ENCODE peak calls at places on chromosomes 11 and 22, in five cellular contexts. A is gastrocnemius medialis, Y is cardiac muscle cell, U is thoracic aorta, F is upper lobe of right lung. J is an unnamed sample.

GRCh38 chr11:118902336-118903203 is 18.9 kb downstream of the CXCR5 start:
- DNase-seq in A (no peak), Y (no peak), U (no peak), F (peak), J (no peak)

GRCh38 chr11:124879229-124879998 is 14.2 kb downstream of the ROBO3 start:
- DNase-seq in A (no peak), Y (no peak), U (no peak), F (peak), J (no peak)

GRCh38 chr11:101686514-101686913 is 102.7 kb upstream of the TRPC6 start:
- DNase-seq in A (no peak), Y (no peak), U (no peak), F (no peak), J (no peak)

GRCh38 chr22:39132871-39133524 is 19.5 kb downstream of the CBX7 start:
- DNase-seq in A (no peak), Y (no peak), U (no peak), F (no peak), J (no peak)

GRCh38 chr11:104803770-104804169 is 94.5 kb downstream of the CASP12 start:
- DNase-seq in A (no peak), Y (no peak), U (no peak), F (no peak), J (no peak)

GRCh38 chr11:27830206-27830605 is 130.0 kb upstream of the BDNF start:
- DNase-seq in A (no peak), Y (no peak), U (no peak), F (no peak), J (no peak)

GRCh38 chr11:17594686-17595192 is 47.7 kb downstream of the OTOG start:
- DNase-seq in A (no peak), Y (no peak), U (no peak), F (no peak), J (no peak)

GRCh38 chr11:113119074-113119473 is 157.9 kb downstream of the NCAM1 start:
- DNase-seq in A (no peak), Y (no peak), U (no peak), F (no peak), J (no peak)

GRCh38 chr11:3159296-3160190 is 5.6 kb downstream of the OSBPL5 start:
- DNase-seq in A (peak), Y (peak), U (no peak), F (peak), J (peak)

GRCh38 chr11:59865031-59865430 is 1.3 kb downstream of the TCN1 start:
- DNase-seq in A (no peak), Y (no peak), U (no peak), F (no peak), J (no peak)

GRCh38 chr11:1476946-1477736 is 9.4 kb downstream of the MOB2 start:
- DNase-seq in A (no peak), Y (no peak), U (no peak), F (peak), J (peak)

GRCh38 chr11:8732276-8732675 is 49.7 kb downstream of the RPL27A start:
- DNase-seq in A (no peak), Y (no peak), U (no peak), F (no peak), J (no peak)

GRCh38 chr11:2927851-2928604 is 1.2 kb downstream of the PHLDA2 start:
- DNase-seq in A (no peak), Y (no peak), U (no peak), F (peak), J (peak)

GRCh38 chr11:67195971-67196418 is 70.3 kb upstream of the GRK2 start:
- DNase-seq in A (no peak), Y (no peak), U (no peak), F (no peak), J (no peak)

GRCh38 chr11:110818032-110818687 is 105.9 kb upstream of the ARHGAP20 start:
- DNase-seq in A (no peak), Y (no peak), U (no peak), F (no peak), J (no peak)

GRCh38 chr11:69874984-69875673 is 55.9 kb upstream of the FGF3 start:
- DNase-seq in A (no peak), Y (no peak), U (no peak), F (peak), J (peak)

GRCh38 chr11:73271936-73272679 is at the start of gene P2RY6:
- DNase-seq in A (no peak), Y (no peak), U (no peak), F (peak), J (peak)

GRCh38 chr22:36838119-36839030 is 21.5 kb upstream of the PVALB start:
- DNase-seq in A (no peak), Y (no peak), U (no peak), F (peak), J (no peak)

GRCh38 chr22:46162771-46163170 is 12.4 kb downstream of the PPARA start:
- DNase-seq in A (no peak), Y (no peak), U (no peak), F (no peak), J (no peak)

GRCh38 chr11:9566561-9567063 is 6.9 kb upstream of the WEE1 start:
- DNase-seq in A (no peak), Y (peak), U (no peak), F (no peak), J (no peak)

GRCh38 chr11:66912963-66913362 is 45.2 kb downstream of the PC start:
- DNase-seq in A (no peak), Y (no peak), U (no peak), F (no peak), J (no peak)

GRCh38 chr11:17414317-17414737 is 25.9 kb upstream of the KCNJ11 start:
- DNase-seq in A (no peak), Y (no peak), U (no peak), F (no peak), J (peak)

GRCh38 chr11:18106688-18107087 is 806 bp upstream of the SAAL1 start:
- DNase-seq in A (no peak), Y (no peak), U (no peak), F (no peak), J (no peak)

GRCh38 chr11:18853086-18853720 is 61.6 kb upstream of the PTPN5 start:
- DNase-seq in A (no peak), Y (peak), U (no peak), F (no peak), J (no peak)

GRCh38 chr22:46914916-46915894 is 152.8 kb downstream of the TBC1D22A start:
- DNase-seq in A (no peak), Y (no peak), U (no peak), F (no peak), J (no peak)

GRCh38 chr11:118098996-118099837 is 12.5 kb upstream of the SMIM35 start:
- DNase-seq in A (no peak), Y (peak), U (no peak), F (peak), J (no peak)

DNA sequence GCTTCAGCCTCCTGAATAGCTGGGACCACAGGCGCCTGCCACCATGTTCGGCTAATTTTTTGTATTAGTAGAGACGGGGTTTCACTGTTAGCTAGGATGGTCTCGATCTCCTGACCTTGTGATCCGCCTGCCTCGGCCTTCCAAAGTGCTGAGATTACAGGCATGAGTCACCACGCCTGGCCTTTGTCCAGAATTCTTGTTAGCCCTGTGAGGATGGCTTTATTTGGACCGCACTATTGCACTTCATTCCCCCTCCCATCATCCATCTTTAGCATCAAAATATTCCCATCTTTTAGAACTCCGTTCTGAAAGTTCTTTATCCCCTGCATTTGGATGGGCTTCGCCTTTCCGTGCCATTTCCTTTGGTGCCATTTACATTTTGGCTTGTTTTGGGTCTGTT is 2.6 kb downstream of the SAMM50 start:
- DNase-seq in A (no peak), Y (no peak), U (no peak), F (peak), J (no peak)
- H3K27ac ChIP-seq in A (peak), Y (no peak), U (no peak), F (no peak), J (no peak)

GRCh38 chr22:40511604-40512003 is 124.9 kb downstream of the MRTFA start:
- DNase-seq in A (peak), Y (no peak), U (no peak), F (no peak), J (no peak)

GRCh38 chr22:40506762-40507161 is 129.8 kb downstream of the MRTFA start:
- DNase-seq in A (no peak), Y (no peak), U (no peak), F (no peak), J (no peak)

GRCh38 chr22:40507491-40507890 is 129.0 kb downstream of the MRTFA start:
- DNase-seq in A (no peak), Y (no peak), U (no peak), F (no peak), J (no peak)

GRCh38 chr22:40510965-40511364 is 125.6 kb downstream of the MRTFA start:
- DNase-seq in A (no peak), Y (no peak), U (no peak), F (no peak), J (no peak)

DNA sequence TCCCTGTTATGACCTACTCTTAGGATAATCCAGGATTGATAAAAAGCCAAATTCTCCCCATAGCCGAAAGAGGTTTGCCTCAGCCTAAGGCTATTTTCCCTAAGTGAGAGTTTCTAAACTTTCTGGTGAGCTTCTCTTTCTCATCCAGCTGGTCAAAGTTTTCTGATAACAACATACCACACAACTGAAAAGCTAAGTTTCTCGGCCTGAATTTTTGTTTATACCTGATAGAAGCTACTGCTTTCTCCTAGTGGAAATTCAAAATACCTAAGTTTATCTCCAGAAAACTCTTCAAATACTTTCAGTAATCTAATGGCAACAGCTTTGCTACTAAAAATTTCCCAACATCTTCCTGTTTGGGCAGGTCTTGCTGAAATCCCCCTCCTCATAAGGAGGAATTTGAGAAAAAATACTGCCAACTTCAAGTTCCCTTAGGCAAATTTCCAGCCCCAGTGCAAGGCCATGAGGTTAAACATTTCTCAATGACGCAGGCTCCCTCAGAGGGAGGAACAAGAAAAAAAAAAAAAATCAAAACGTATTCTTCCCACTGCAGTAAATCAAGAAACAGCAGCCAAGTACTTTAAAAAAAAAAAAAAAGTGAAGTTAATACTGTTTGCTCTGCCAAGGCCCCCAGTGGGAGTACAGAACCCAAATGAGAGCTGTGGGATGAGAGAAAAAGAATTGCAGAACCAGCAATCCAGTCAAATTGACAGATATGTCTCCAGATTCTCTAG is 127.0 kb downstream of the MRTFA start:
- DNase-seq in A (peak), Y (no peak), U (no peak), F (no peak), J (no peak)
- H3K4me3 ChIP-seq in A (no peak), Y (no peak), U (peak), F (no peak), J (no peak)

DNA sequence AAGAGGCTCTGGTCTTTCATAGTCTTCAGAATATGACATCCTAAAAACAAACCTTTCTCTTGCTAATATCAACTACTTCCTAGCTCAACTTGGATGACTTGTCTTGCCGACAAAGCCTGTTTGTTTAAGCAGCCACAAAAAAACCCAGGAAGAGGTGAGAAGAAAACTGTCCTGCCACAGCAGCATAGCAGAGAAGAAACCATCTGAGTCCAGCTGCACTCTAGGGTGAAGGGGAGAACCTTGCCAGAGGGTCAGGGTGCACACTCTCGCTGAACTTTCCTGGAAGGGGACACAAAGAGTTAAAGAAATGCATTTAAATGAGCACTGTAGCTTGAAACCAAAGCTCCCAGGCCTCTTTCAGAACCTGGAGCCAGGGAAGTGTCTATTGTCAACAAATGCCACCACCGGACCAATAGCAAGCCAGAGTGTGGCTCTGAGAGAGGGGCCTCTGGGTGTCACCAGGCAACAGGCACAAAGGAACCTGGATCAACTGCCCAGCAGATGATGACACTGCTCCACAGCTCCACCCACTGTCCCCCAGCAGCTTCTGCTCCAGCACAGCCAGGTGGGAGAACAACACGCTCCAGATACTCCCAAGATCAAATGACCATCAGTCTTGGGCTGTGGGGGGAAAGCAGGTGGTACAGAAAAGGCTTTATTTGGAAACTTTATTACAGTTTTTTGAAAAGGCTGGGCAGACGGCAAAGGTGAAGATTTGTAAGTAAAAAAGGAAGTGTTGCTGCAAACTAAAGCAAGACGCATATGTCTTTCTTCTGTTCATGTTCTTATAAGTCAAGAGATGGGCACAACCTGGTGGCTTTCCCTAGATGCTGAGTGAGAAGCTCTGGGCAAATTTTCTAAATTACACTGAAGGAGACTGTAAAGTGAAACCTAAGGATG is 105.7 kb downstream of the RASSF10 start:
- DNase-seq in A (no peak), Y (peak), U (no peak), F (no peak), J (peak)
- TF ChIP-seq CTCF in A (no peak), Y (no peak), U (no peak), F (no peak), J (no peak)

DNA sequence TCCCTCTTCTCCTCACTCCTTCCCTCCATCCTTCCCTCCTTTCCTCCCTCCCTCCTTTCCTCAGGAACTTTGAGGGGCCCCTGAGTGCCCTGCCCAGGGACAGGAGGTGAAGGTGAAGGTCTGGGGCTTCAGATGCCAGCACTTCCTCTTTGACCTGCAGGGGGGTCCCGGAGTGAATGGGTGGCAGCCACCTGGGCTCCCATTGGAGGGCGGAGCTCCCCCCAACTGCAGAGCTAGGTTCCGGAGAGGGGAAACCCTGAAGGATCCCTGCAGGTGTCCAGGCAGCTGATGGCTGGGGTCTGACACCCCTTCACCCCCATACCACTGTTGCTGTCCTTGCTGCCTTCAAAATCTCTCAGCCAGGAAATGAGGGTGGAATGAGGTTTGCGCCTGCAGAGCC is 1131.3 kb downstream of the BRD1 start:
- DNase-seq in A (no peak), Y (no peak), U (no peak), F (no peak), J (peak)
- H3K27ac ChIP-seq in A (no peak), Y (no peak), U (no peak), F (no peak), J (no peak)

GRCh38 chr11:123483058-123483457 is 53.0 kb downstream of the GRAMD1B start:
- DNase-seq in A (no peak), Y (no peak), U (no peak), F (no peak), J (no peak)
- H3K4me3 ChIP-seq in A (no peak), Y (no peak), U (no peak), F (no peak), J (no peak)

GRCh38 chr11:108223449-108224149 is 732 bp downstream of the ATM start:
- DNase-seq in A (no peak), Y (no peak), U (no peak), F (no peak), J (no peak)

GRCh38 chr11:108221401-108221800 is 1.0 kb downstream of the NPAT start:
- DNase-seq in A (no peak), Y (no peak), U (no peak), F (no peak), J (no peak)

GRCh38 chr11:108224366-108224765 is 1.5 kb downstream of the ATM start:
- DNase-seq in A (no peak), Y (no peak), U (no peak), F (no peak), J (no peak)

GRCh38 chr11:108221981-108222685 is at the start of gene NPAT:
- DNase-seq in A (no peak), Y (no peak), U (no peak), F (no peak), J (no peak)

GRCh38 chr11:108222686-108223448 is at the start of gene ATM:
- DNase-seq in A (peak), Y (peak), U (peak), F (peak), J (peak)
- TF ChIP-seq CTCF in A (peak), Y (peak), U (peak), F (peak), J (peak)

J was measured in lower lobe of right lung.